ENCODE peak calls at places on chromosomes 11 and 22, in seven cellular contexts. C is CD4-positive, alpha-beta memory T cell; B is amygdala; I is HCEC 1CT; D is effector memory CD8-positive, alpha-beta T cell; L is AG08396; A is glomerular endothelial cell. K is an unnamed sample.

GRCh38 chr22:23380230-23380573 is 199.9 kb downstream of the IGLL1 start:
- DNase-seq in C (no peak), B (no peak), I (no peak), D (no peak), L (no peak), A (no peak), K (no peak)

GRCh38 chr11:65826972-65827773 is 6.6 kb upstream of the SNX32 start:
- DNase-seq in C (no peak), B (no peak), I (no peak), D (no peak), L (no peak), A (no peak), K (no peak)

GRCh38 chr22:37999640-38000272 is 15.4 kb upstream of the SOX10 start:
- DNase-seq in C (no peak), B (no peak), I (peak; percentile 46), D (no peak), L (no peak), A (no peak), K (no peak)

GRCh38 chr22:38267086-38267485 is 5.7 kb downstream of the TMEM184B start:
- DNase-seq in C (peak; percentile 82), B (no peak), I (no peak), D (peak; percentile 50), L (no peak), A (no peak), K (no peak)

GRCh38 chr11:131495417-131495816 is 125.0 kb downstream of the NTM start:
- DNase-seq in C (no peak), B (peak; percentile 20), I (no peak), D (no peak), L (no peak), A (no peak), K (peak; percentile 22)

GRCh38 chr11:65887723-65888162 is 528 bp downstream of the FIBP start:
- DNase-seq in C (no peak), B (no peak), I (peak; percentile 62), D (no peak), L (peak; percentile 63), A (no peak), K (no peak)

GRCh38 chr22:31081963-31082605 is 966 bp downstream of the SMTN start:
- DNase-seq in C (no peak), B (no peak), I (peak; percentile 83), D (no peak), L (peak; percentile 53), A (no peak), K (no peak)

GRCh38 chr11:109039611-109040010 is 374.7 kb downstream of the DDX10 start:
- DNase-seq in C (no peak), B (no peak), I (no peak), D (no peak), L (no peak), A (no peak), K (no peak)

GRCh38 chr22:34055525-34056200 is 135.4 kb upstream of the LARGE1 start:
- DNase-seq in C (no peak), B (no peak), I (no peak), D (no peak), L (no peak), A (no peak), K (no peak)

GRCh38 chr22:17471901-17472566 is 91.3 kb upstream of the SLC25A18 start:
- DNase-seq in C (no peak), B (no peak), I (no peak), D (no peak), L (peak; percentile 15), A (no peak), K (no peak)